ENCODE peak calls at places on chromosomes 4 and X, in ten cellular contexts. One of them, this sample, is unnamed.

GRCh38 chr4:86334020-86334750 is 25.7 kb downstream of the MAPK10 start:
- DNase-seq in uterus: peak
- DNase-seq in NCI-H524: peak
- DNase-seq in HS-5: no peak
- DNase-seq in natural killer cell: no peak
- DNase-seq in SK-N-SH: no peak
- DNase-seq in RPMI8226: no peak
- DNase-seq in IMR-90: no peak
- DNase-seq in AG10803: peak
- DNase-seq in activated CD8-positive, alpha-beta memory T cell treated with anti-CD3 and anti-CD28 coated beads for 48 hours: no peak
- DNase-seq in this sample: no peak

GRCh38 chr4:78569291-78569821 is 17.8 kb downstream of the ANXA3 start:
- DNase-seq in uterus: no peak
- DNase-seq in NCI-H524: no peak
- DNase-seq in HS-5: peak
- DNase-seq in natural killer cell: no peak
- DNase-seq in SK-N-SH: no peak
- DNase-seq in RPMI8226: no peak
- DNase-seq in IMR-90: peak
- DNase-seq in AG10803: peak
- DNase-seq in activated CD8-positive, alpha-beta memory T cell treated with anti-CD3 and anti-CD28 coated beads for 48 hours: no peak
- DNase-seq in this sample: no peak

GRCh38 chr4:7195138-7195510 is 2.8 kb downstream of the SORCS2 start:
- DNase-seq in uterus: peak
- DNase-seq in NCI-H524: no peak
- DNase-seq in HS-5: no peak
- DNase-seq in natural killer cell: no peak
- DNase-seq in SK-N-SH: peak
- DNase-seq in RPMI8226: no peak
- DNase-seq in IMR-90: no peak
- DNase-seq in AG10803: no peak
- DNase-seq in activated CD8-positive, alpha-beta memory T cell treated with anti-CD3 and anti-CD28 coated beads for 48 hours: no peak
- DNase-seq in this sample: no peak

GRCh38 chr4:176413171-176413570 is 93.4 kb downstream of the SPCS3 start:
- DNase-seq in uterus: no peak
- DNase-seq in NCI-H524: no peak
- DNase-seq in HS-5: no peak
- DNase-seq in natural killer cell: no peak
- DNase-seq in SK-N-SH: no peak
- DNase-seq in RPMI8226: no peak
- DNase-seq in IMR-90: no peak
- DNase-seq in AG10803: no peak
- DNase-seq in activated CD8-positive, alpha-beta memory T cell treated with anti-CD3 and anti-CD28 coated beads for 48 hours: no peak
- DNase-seq in this sample: no peak

GRCh38 chrX:133389975-133390374 is 25.3 kb downstream of the GPC4 start:
- DNase-seq in uterus: no peak
- DNase-seq in NCI-H524: no peak
- DNase-seq in HS-5: no peak
- DNase-seq in natural killer cell: no peak
- DNase-seq in SK-N-SH: no peak
- DNase-seq in RPMI8226: no peak
- DNase-seq in IMR-90: no peak
- DNase-seq in AG10803: no peak
- DNase-seq in activated CD8-positive, alpha-beta memory T cell treated with anti-CD3 and anti-CD28 coated beads for 48 hours: no peak
- DNase-seq in this sample: no peak

GRCh38 chrX:39897741-39898097 is 200.0 kb downstream of the BCOR start:
- DNase-seq in uterus: no peak
- DNase-seq in NCI-H524: peak
- DNase-seq in HS-5: no peak
- DNase-seq in natural killer cell: no peak
- DNase-seq in SK-N-SH: no peak
- DNase-seq in RPMI8226: no peak
- DNase-seq in IMR-90: no peak
- DNase-seq in AG10803: no peak
- DNase-seq in activated CD8-positive, alpha-beta memory T cell treated with anti-CD3 and anti-CD28 coated beads for 48 hours: no peak
- DNase-seq in this sample: no peak

GRCh38 chr4:40176602-40177001 is 20.2 kb upstream of the RHOH start:
- DNase-seq in uterus: no peak
- DNase-seq in NCI-H524: no peak
- DNase-seq in HS-5: no peak
- DNase-seq in natural killer cell: no peak
- DNase-seq in SK-N-SH: no peak
- DNase-seq in RPMI8226: no peak
- DNase-seq in IMR-90: no peak
- DNase-seq in AG10803: no peak
- DNase-seq in activated CD8-positive, alpha-beta memory T cell treated with anti-CD3 and anti-CD28 coated beads for 48 hours: no peak
- DNase-seq in this sample: no peak

GRCh38 chrX:103464071-103464773 is 55.1 kb downstream of the RAB40A start:
- DNase-seq in uterus: no peak
- DNase-seq in NCI-H524: no peak
- DNase-seq in HS-5: no peak
- DNase-seq in natural killer cell: no peak
- DNase-seq in SK-N-SH: peak
- DNase-seq in RPMI8226: peak
- DNase-seq in IMR-90: peak
- DNase-seq in AG10803: peak
- DNase-seq in activated CD8-positive, alpha-beta memory T cell treated with anti-CD3 and anti-CD28 coated beads for 48 hours: no peak
- DNase-seq in this sample: no peak

GRCh38 chr4:147984778-147985138 is 252.9 kb downstream of the ARHGAP10 start:
- DNase-seq in uterus: no peak
- DNase-seq in NCI-H524: no peak
- DNase-seq in HS-5: no peak
- DNase-seq in natural killer cell: no peak
- DNase-seq in SK-N-SH: no peak
- DNase-seq in RPMI8226: no peak
- DNase-seq in IMR-90: no peak
- DNase-seq in AG10803: no peak
- DNase-seq in activated CD8-positive, alpha-beta memory T cell treated with anti-CD3 and anti-CD28 coated beads for 48 hours: no peak
- DNase-seq in this sample: no peak

GRCh38 chr4:24971192-24971591 is 58.4 kb upstream of the CCDC149 start:
- DNase-seq in uterus: no peak
- DNase-seq in NCI-H524: no peak
- DNase-seq in HS-5: no peak
- DNase-seq in natural killer cell: no peak
- DNase-seq in SK-N-SH: no peak
- DNase-seq in RPMI8226: peak
- DNase-seq in IMR-90: no peak
- DNase-seq in AG10803: no peak
- DNase-seq in activated CD8-positive, alpha-beta memory T cell treated with anti-CD3 and anti-CD28 coated beads for 48 hours: no peak
- DNase-seq in this sample: no peak

GRCh38 chr4:66556651-66557278 is 886.5 kb upstream of the EPHA5 start:
- DNase-seq in uterus: no peak
- DNase-seq in NCI-H524: no peak
- DNase-seq in HS-5: no peak
- DNase-seq in natural killer cell: no peak
- DNase-seq in SK-N-SH: no peak
- DNase-seq in RPMI8226: no peak
- DNase-seq in IMR-90: no peak
- DNase-seq in AG10803: no peak
- DNase-seq in activated CD8-positive, alpha-beta memory T cell treated with anti-CD3 and anti-CD28 coated beads for 48 hours: no peak
- DNase-seq in this sample: no peak

GRCh38 chr4:80386281-80386886 is 50.9 kb downstream of the CFAP299 start:
- DNase-seq in uterus: no peak
- DNase-seq in NCI-H524: no peak
- DNase-seq in HS-5: no peak
- DNase-seq in natural killer cell: no peak
- DNase-seq in SK-N-SH: no peak
- DNase-seq in RPMI8226: no peak
- DNase-seq in IMR-90: no peak
- DNase-seq in AG10803: no peak
- DNase-seq in activated CD8-positive, alpha-beta memory T cell treated with anti-CD3 and anti-CD28 coated beads for 48 hours: no peak
- DNase-seq in this sample: no peak

GRCh38 chrX:152817082-152817744 is 13.3 kb downstream of the CETN2 start:
- DNase-seq in uterus: no peak
- DNase-seq in NCI-H524: peak
- DNase-seq in HS-5: no peak
- DNase-seq in natural killer cell: no peak
- DNase-seq in SK-N-SH: peak
- DNase-seq in RPMI8226: peak
- DNase-seq in IMR-90: peak
- DNase-seq in AG10803: peak
- DNase-seq in activated CD8-positive, alpha-beta memory T cell treated with anti-CD3 and anti-CD28 coated beads for 48 hours: no peak
- DNase-seq in this sample: no peak

GRCh38 chr4:168453146-168453545 is 27.1 kb downstream of the DDX60L start:
- DNase-seq in uterus: no peak
- DNase-seq in NCI-H524: no peak
- DNase-seq in HS-5: no peak
- DNase-seq in natural killer cell: no peak
- DNase-seq in SK-N-SH: no peak
- DNase-seq in RPMI8226: peak
- DNase-seq in IMR-90: no peak
- DNase-seq in AG10803: no peak
- DNase-seq in activated CD8-positive, alpha-beta memory T cell treated with anti-CD3 and anti-CD28 coated beads for 48 hours: no peak
- DNase-seq in this sample: no peak

GRCh38 chr4:70703695-70704332 is 15.5 kb downstream of the UTP3 start:
- DNase-seq in uterus: no peak
- DNase-seq in NCI-H524: no peak
- DNase-seq in HS-5: no peak
- DNase-seq in natural killer cell: no peak
- DNase-seq in SK-N-SH: no peak
- DNase-seq in RPMI8226: no peak
- DNase-seq in IMR-90: peak
- DNase-seq in AG10803: peak
- DNase-seq in activated CD8-positive, alpha-beta memory T cell treated with anti-CD3 and anti-CD28 coated beads for 48 hours: no peak
- DNase-seq in this sample: peak

GRCh38 chrX:12210196-12210815 is 72.0 kb downstream of the FRMPD4 start:
- DNase-seq in uterus: peak
- DNase-seq in NCI-H524: no peak
- DNase-seq in HS-5: peak
- DNase-seq in natural killer cell: no peak
- DNase-seq in SK-N-SH: no peak
- DNase-seq in RPMI8226: no peak
- DNase-seq in IMR-90: peak
- DNase-seq in AG10803: peak
- DNase-seq in activated CD8-positive, alpha-beta memory T cell treated with anti-CD3 and anti-CD28 coated beads for 48 hours: no peak
- DNase-seq in this sample: no peak

GRCh38 chrX:45628041-45628440 is 427.4 kb upstream of the DIPK2B start:
- DNase-seq in uterus: no peak
- DNase-seq in NCI-H524: no peak
- DNase-seq in HS-5: no peak
- DNase-seq in natural killer cell: no peak
- DNase-seq in SK-N-SH: no peak
- DNase-seq in RPMI8226: no peak
- DNase-seq in IMR-90: peak
- DNase-seq in AG10803: peak
- DNase-seq in activated CD8-positive, alpha-beta memory T cell treated with anti-CD3 and anti-CD28 coated beads for 48 hours: no peak
- DNase-seq in this sample: no peak

GRCh38 chrX:10015711-10016515 is 48.8 kb downstream of the CLDN34 start:
- DNase-seq in uterus: peak
- DNase-seq in NCI-H524: peak
- DNase-seq in HS-5: no peak
- DNase-seq in natural killer cell: peak
- DNase-seq in SK-N-SH: peak
- DNase-seq in RPMI8226: peak
- DNase-seq in IMR-90: peak
- DNase-seq in AG10803: peak
- DNase-seq in activated CD8-positive, alpha-beta memory T cell treated with anti-CD3 and anti-CD28 coated beads for 48 hours: no peak
- DNase-seq in this sample: no peak

GRCh38 chr4:118036336-118036735 is 2.0 kb downstream of the NDST3 start:
- DNase-seq in uterus: no peak
- DNase-seq in NCI-H524: no peak
- DNase-seq in HS-5: no peak
- DNase-seq in natural killer cell: no peak
- DNase-seq in SK-N-SH: no peak
- DNase-seq in RPMI8226: no peak
- DNase-seq in IMR-90: no peak
- DNase-seq in AG10803: no peak
- DNase-seq in activated CD8-positive, alpha-beta memory T cell treated with anti-CD3 and anti-CD28 coated beads for 48 hours: no peak
- DNase-seq in this sample: no peak

GRCh38 chr4:168831919-168832745 is 177.9 kb downstream of the CBR4 start:
- DNase-seq in uterus: peak
- DNase-seq in NCI-H524: peak
- DNase-seq in HS-5: no peak
- DNase-seq in natural killer cell: peak
- DNase-seq in SK-N-SH: peak
- DNase-seq in RPMI8226: peak
- DNase-seq in IMR-90: peak
- DNase-seq in AG10803: peak
- DNase-seq in activated CD8-positive, alpha-beta memory T cell treated with anti-CD3 and anti-CD28 coated beads for 48 hours: peak
- DNase-seq in this sample: no peak

GRCh38 chr4:92299152-92299551 is 4.6 kb upstream of the GRID2 start:
- DNase-seq in uterus: no peak
- DNase-seq in NCI-H524: no peak
- DNase-seq in HS-5: no peak
- DNase-seq in natural killer cell: no peak
- DNase-seq in SK-N-SH: peak
- DNase-seq in RPMI8226: no peak
- DNase-seq in IMR-90: peak
- DNase-seq in AG10803: no peak
- DNase-seq in activated CD8-positive, alpha-beta memory T cell treated with anti-CD3 and anti-CD28 coated beads for 48 hours: no peak
- DNase-seq in this sample: no peak

GRCh38 chrX:10054396-10054795 is 87.2 kb downstream of the CLDN34 start:
- DNase-seq in uterus: no peak
- DNase-seq in NCI-H524: no peak
- DNase-seq in HS-5: no peak
- DNase-seq in natural killer cell: no peak
- DNase-seq in SK-N-SH: no peak
- DNase-seq in RPMI8226: no peak
- DNase-seq in IMR-90: no peak
- DNase-seq in AG10803: no peak
- DNase-seq in activated CD8-positive, alpha-beta memory T cell treated with anti-CD3 and anti-CD28 coated beads for 48 hours: no peak
- DNase-seq in this sample: peak

GRCh38 chrX:18639280-18639679 is 32.6 kb downstream of the RS1 start:
- DNase-seq in uterus: no peak
- DNase-seq in NCI-H524: no peak
- DNase-seq in HS-5: no peak
- DNase-seq in natural killer cell: no peak
- DNase-seq in SK-N-SH: no peak
- DNase-seq in RPMI8226: no peak
- DNase-seq in IMR-90: no peak
- DNase-seq in AG10803: no peak
- DNase-seq in activated CD8-positive, alpha-beta memory T cell treated with anti-CD3 and anti-CD28 coated beads for 48 hours: no peak
- DNase-seq in this sample: no peak

GRCh38 chrX:132631579-132632232 is 142.9 kb upstream of the MBNL3 start:
- DNase-seq in uterus: no peak
- DNase-seq in NCI-H524: no peak
- DNase-seq in HS-5: no peak
- DNase-seq in natural killer cell: no peak
- DNase-seq in SK-N-SH: peak
- DNase-seq in RPMI8226: peak
- DNase-seq in IMR-90: peak
- DNase-seq in AG10803: peak
- DNase-seq in activated CD8-positive, alpha-beta memory T cell treated with anti-CD3 and anti-CD28 coated beads for 48 hours: no peak
- DNase-seq in this sample: no peak

GRCh38 chr4:167143018-167143417 is 91.3 kb downstream of the SPOCK3 start:
- DNase-seq in uterus: no peak
- DNase-seq in NCI-H524: no peak
- DNase-seq in HS-5: no peak
- DNase-seq in natural killer cell: no peak
- DNase-seq in SK-N-SH: no peak
- DNase-seq in RPMI8226: no peak
- DNase-seq in IMR-90: no peak
- DNase-seq in AG10803: no peak
- DNase-seq in activated CD8-positive, alpha-beta memory T cell treated with anti-CD3 and anti-CD28 coated beads for 48 hours: no peak
- DNase-seq in this sample: no peak